ENCODE peak calls at places on chromosomes 16 and 17, in four cellular contexts. U, R, K and Z are unnamed samples.

GRCh38 chr17:48472485-48473281 is 42.7 kb upstream of the SKAP1 start:
- DNase-seq in K (no peak), R (no peak), U (no peak), Z (peak; percentile 63)

GRCh38 chr17:4229627-4230026 is 34.2 kb downstream of the ANKFY1 start:
- DNase-seq in U (no peak), K (no peak), R (peak; percentile 9), Z (no peak)

GRCh38 chr16:87407511-87408112 is 15.5 kb downstream of the MAP1LC3B start:
- DNase-seq in K (no peak), U (no peak), R (no peak), Z (no peak)

GRCh38 chr17:28384281-28385036 is 13.0 kb downstream of the SARM1 start:
- DNase-seq in R (no peak), K (no peak), U (peak; percentile 43), Z (peak; percentile 77)

GRCh38 chr16:27972500-27972899 is 91.0 kb downstream of the GSG1L start:
- DNase-seq in R (peak; percentile 30), K (peak; percentile 67), U (peak; percentile 12), Z (peak; percentile 56)

GRCh38 chr17:39921323-39921722 is 2.9 kb upstream of the GSDMB start:
- DNase-seq in K (no peak), R (no peak), U (no peak), Z (no peak)

GRCh38 chr16:20956319-20956718 is 55.7 kb downstream of the LYRM1 start:
- DNase-seq in U (no peak), K (no peak), R (no peak), Z (no peak)

GRCh38 chr16:21083729-21084268 is 66.8 kb downstream of the DNAH3 start:
- DNase-seq in K (peak; percentile 41), R (peak; percentile 37), U (no peak), Z (no peak)

GRCh38 chr17:39635614-39636176 is 1.2 kb upstream of the STARD3 start:
- DNase-seq in R (no peak), K (no peak), U (no peak), Z (no peak)